ENCODE peak calls at places on chromosome 13, in eight cellular contexts. Y, I, O, F, G, A, U and W are unnamed samples.

GRCh38 chr13:93318538-93318937 is 91.9 kb downstream of the GPC6 start:
- DNase-seq in F (no peak), G (no peak), I (peak), U (no peak), Y (no peak), O (no peak), A (no peak), W (no peak)

GRCh38 chr13:105709181-105709580 is 826.3 kb downstream of the EFNB2 start:
- DNase-seq in Y (no peak), I (no peak), F (no peak), U (no peak), G (no peak), A (no peak), O (no peak), W (no peak)

GRCh38 chr13:114019367-114019766 is 45.5 kb upstream of the C13orf46 start:
- DNase-seq in I (no peak), Y (no peak), A (peak), F (no peak), G (no peak), O (no peak), U (peak), W (no peak)

GRCh38 chr13:23634897-23635296 is 64.7 kb downstream of the TNFRSF19 start:
- DNase-seq in G (no peak), I (no peak), A (no peak), F (no peak), O (no peak), U (no peak), Y (no peak), W (no peak)

GRCh38 chr13:52600666-52601065 is 41.6 kb upstream of the HNRNPA1L2 start:
- DNase-seq in G (no peak), F (no peak), U (no peak), I (peak), Y (no peak), A (no peak), O (no peak), W (no peak)

GRCh38 chr13:113078895-113079720 is 26.5 kb upstream of the F7 start:
- DNase-seq in Y (no peak), O (no peak), I (no peak), F (no peak), A (no peak), U (no peak), G (no peak), W (no peak)

GRCh38 chr13:58712191-58712590 is 1080.6 kb downstream of the PCDH17 start:
- DNase-seq in I (no peak), U (peak), O (no peak), Y (no peak), G (no peak), A (no peak), F (no peak), W (no peak)

GRCh38 chr13:42574435-42575311 is 721 bp downstream of the TNFSF11 start:
- DNase-seq in I (no peak), F (no peak), U (peak), O (no peak), Y (no peak), G (no peak), A (peak), W (no peak)

GRCh38 chr13:49022472-49023144 is 46.9 kb downstream of the FNDC3A start:
- DNase-seq in A (no peak), Y (no peak), U (no peak), G (no peak), I (no peak), O (no peak), F (peak), W (no peak)

GRCh38 chr13:43664700-43665191 is 122.0 kb downstream of the ENOX1 start:
- DNase-seq in F (peak), I (peak), A (no peak), Y (peak), O (peak), U (peak), G (no peak), W (peak)

GRCh38 chr13:112118451-112119064 is 51.6 kb downstream of the SOX1 start:
- DNase-seq in U (no peak), F (no peak), O (no peak), G (peak), I (no peak), Y (no peak), A (no peak), W (no peak)

GRCh38 chr13:98349731-98350305 is 172.7 kb upstream of the RNF113B start:
- DNase-seq in I (no peak), A (no peak), F (no peak), Y (no peak), U (peak), G (no peak), O (peak), W (no peak)

GRCh38 chr13:104592127-104592526 is 1525.9 kb upstream of the SLC10A2 start:
- DNase-seq in F (peak), U (no peak), G (no peak), I (peak), O (no peak), A (no peak), Y (peak), W (no peak)

GRCh38 chr13:46866150-46866549 is 30.7 kb downstream of the HTR2A start:
- DNase-seq in U (peak), Y (no peak), F (no peak), O (no peak), A (no peak), I (peak), G (no peak), W (peak)

GRCh38 chr13:23020246-23020843 is 160.4 kb upstream of the SGCG start:
- DNase-seq in A (no peak), F (peak), G (no peak), I (peak), U (peak), Y (peak), O (peak), W (no peak)

GRCh38 chr13:28531195-28531955 is 36.4 kb upstream of the FLT1 start:
- DNase-seq in G (no peak), O (peak), F (peak), Y (no peak), A (no peak), I (peak), U (peak), W (peak)

GRCh38 chr13:28528848-28529247 is 33.9 kb upstream of the FLT1 start:
- DNase-seq in F (peak), Y (no peak), I (no peak), G (no peak), U (no peak), A (no peak), O (no peak), W (no peak)

GRCh38 chr13:28528388-28528787 is 33.5 kb upstream of the FLT1 start:
- DNase-seq in G (no peak), Y (no peak), U (no peak), O (no peak), F (no peak), A (no peak), I (no peak), W (no peak)

GRCh38 chr13:28530729-28531194 is 35.8 kb upstream of the FLT1 start:
- DNase-seq in F (no peak), A (no peak), U (no peak), Y (no peak), I (peak), G (no peak), O (no peak), W (no peak)

DNA sequence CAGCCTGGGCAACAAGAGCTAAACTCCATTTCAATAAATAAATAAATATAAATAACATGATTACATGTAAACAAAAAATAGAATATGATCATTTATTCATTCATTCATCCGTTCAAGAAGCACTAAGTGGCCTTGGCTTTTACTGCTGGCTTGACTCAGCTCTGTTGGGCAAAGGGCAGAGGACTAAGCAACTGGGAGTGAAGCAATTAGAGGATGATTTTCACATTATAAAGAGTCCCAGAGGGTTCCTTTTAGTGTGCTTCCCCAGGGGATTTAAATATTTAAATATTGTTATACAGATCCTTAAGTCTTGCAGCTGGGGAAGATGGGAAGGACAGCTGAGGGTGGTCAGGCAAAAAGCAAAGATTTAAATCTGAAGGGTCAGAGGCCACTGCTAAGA is 34.9 kb upstream of the FLT1 start:
- DNase-seq in I (no peak), Y (no peak), A (no peak), O (no peak), U (no peak), G (no peak), F (no peak), W (no peak)
- H3K4me3 ChIP-seq in I (no peak), Y (no peak), A (no peak), O (no peak), U (no peak), G (no peak), F (no peak), W (no peak)

GRCh38 chr13:110809871-110810486 is 96.5 kb downstream of the ING1 start:
- DNase-seq in O (no peak), I (no peak), F (no peak), G (no peak), Y (no peak), A (no peak), U (no peak), W (no peak)
- H3K4me3 ChIP-seq in O (no peak), I (no peak), F (no peak), G (no peak), Y (no peak), A (no peak), U (no peak), W (no peak)

DNA sequence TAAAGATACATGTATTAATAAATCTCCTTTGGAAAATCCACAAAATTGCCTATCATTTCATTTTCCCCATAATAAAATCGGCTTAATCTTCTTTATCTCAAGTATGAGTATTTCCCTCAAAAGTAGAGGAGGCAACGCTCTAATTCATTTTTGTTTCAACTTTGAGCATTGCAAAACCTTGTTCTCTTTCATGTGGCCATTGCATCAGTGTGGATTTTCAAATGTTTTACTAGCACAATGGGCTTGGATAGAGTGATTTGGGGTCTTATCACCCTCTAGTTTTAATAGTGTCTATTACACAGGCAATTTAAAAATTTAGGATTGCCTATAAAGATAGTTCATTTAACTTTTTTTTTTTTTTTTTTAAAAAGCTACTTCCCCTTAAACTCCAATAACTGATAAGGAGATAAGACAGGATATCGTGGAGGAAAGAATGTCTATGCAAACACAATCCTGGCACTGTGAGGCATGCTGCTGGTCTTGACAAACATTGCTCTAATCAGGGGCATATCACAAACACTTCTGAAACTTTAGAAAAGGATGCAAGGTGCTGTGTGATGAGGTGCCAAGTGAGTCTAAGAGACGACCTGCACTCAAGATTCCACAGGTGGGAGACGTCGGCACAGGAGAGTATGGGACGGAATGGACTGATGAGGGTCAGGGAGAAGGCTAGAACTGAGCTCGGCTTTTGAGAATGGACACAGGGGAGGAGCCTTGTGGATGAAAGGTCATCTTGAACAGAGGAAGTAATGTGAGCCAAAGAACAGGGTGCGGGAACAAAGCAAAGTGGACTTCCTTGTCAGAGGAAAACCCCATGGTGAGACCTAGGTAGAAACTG is 199.7 kb downstream of the IRS2 start:
- DNase-seq in F (no peak), Y (no peak), O (no peak), A (no peak), G (no peak), I (no peak), U (no peak), W (no peak)
- H3K4me3 ChIP-seq in F (no peak), Y (no peak), O (no peak), A (no peak), G (no peak), I (no peak), U (no peak), W (no peak)

GRCh38 chr13:60386250-60386649 is 10.8 kb upstream of the TDRD3 start:
- DNase-seq in A (no peak), U (no peak), Y (no peak), O (no peak), F (no peak), G (no peak), I (no peak), W (no peak)

GRCh38 chr13:60379837-60380236 is 17.2 kb upstream of the TDRD3 start:
- DNase-seq in U (peak), O (no peak), A (no peak), I (no peak), F (no peak), Y (no peak), G (no peak), W (no peak)

DNA sequence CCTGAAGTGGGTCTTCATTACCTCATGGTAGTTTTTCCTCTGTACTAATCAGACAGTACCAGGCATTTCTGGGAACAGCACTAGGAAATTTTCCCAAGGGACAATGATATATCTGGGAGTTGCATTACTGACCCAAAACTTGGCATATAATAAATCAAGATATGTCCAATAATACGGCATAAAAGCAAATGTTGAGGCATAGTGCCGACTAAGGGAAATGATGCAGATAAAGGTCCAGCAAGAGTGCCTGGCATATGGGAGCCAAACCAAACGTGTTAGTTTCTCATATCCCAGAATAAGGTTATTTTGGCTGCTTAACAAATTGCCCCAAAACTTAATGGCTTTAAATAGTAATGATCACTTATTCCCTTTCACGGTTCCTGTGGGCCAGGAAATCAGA is 12.1 kb upstream of the TDRD3 start:
- DNase-seq in Y (no peak), G (no peak), A (no peak), I (peak), O (no peak), U (no peak), F (no peak), W (no peak)
- H3K4me3 ChIP-seq in Y (no peak), G (no peak), A (no peak), I (no peak), O (no peak), U (no peak), F (no peak), W (no peak)

GRCh38 chr13:33292712-33293111 is 7.2 kb upstream of the STARD13 start:
- DNase-seq in O (no peak), A (no peak), G (no peak), F (no peak), I (no peak), U (no peak), Y (no peak), W (no peak)
- H3K4me3 ChIP-seq in O (no peak), A (no peak), G (peak), F (no peak), I (no peak), U (no peak), Y (no peak), W (peak)

DNA sequence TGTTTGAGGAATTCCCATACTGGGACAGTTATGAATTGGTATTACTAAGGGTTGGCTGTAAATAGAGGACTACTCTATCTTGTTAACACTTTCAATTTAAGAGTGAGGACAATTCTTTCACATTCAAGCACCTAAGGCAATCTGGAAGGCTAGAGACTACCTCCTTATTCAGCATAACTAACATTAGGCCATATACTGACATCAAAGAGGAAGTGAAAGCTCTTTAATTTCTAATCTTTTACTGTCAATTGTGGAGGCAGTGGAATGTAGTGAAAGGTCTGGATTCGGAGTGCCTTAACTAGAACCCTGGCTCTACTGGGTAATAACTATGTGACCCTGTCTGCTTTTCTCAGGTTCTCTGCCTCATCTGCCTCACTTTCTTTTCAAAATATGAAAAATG is 134.0 kb downstream of the UFM1 start:
- DNase-seq in I (no peak), A (no peak), G (no peak), Y (no peak), F (no peak), U (no peak), O (no peak), W (no peak)
- H3K4me3 ChIP-seq in I (no peak), A (no peak), G (no peak), Y (no peak), F (no peak), U (no peak), O (no peak), W (no peak)

DNA sequence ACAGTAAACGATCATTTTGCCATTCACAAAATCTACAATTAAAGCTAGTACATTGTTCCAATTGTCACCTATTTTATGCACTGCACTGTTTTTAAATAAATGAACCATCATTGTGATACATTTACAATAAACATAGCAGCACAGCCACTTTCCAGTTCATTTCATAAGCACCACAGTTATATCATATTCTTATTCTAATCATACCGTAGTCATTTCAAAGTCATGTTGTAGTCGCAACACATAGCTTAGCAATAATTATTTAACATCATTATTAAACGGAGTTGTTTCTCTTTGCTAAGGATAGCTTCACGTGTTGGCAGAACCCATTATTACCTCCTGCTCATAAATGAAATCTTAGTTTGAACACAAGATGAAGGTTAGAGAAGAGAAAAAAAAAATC is 2.2 kb upstream of the PCDH9 start:
- DNase-seq in U (no peak), A (no peak), I (no peak), F (no peak), O (no peak), Y (no peak), G (no peak), W (no peak)
- H3K4me3 ChIP-seq in U (no peak), A (no peak), I (no peak), F (no peak), O (no peak), Y (no peak), G (no peak), W (peak)